ENCODE peak calls at places on chromosomes 3 and 15, in five cellular contexts. T is GM12865, Q is AG04450, Y is BJ, U is fibroblast of the aortic adventitia. D is an unnamed sample.

GRCh38 chr15:42759093-42759492 is 22.2 kb upstream of the CDAN1 start:
- DNase-seq in T (no peak), Q (no peak), Y (no peak), U (no peak), D (no peak)

GRCh38 chr3:12964713-12965612 is 108.3 kb downstream of the IQSEC1 start:
- DNase-seq in T (no peak), Q (no peak), Y (no peak), U (no peak), D (no peak)

GRCh38 chr3:158908187-158908762 is 106.4 kb downstream of the MFSD1 start:
- DNase-seq in T (no peak), Q (no peak), Y (no peak), U (no peak), D (no peak)

GRCh38 chr15:92565351-92566125 is 90.0 kb downstream of the FAM174B start:
- DNase-seq in T (no peak), Q (no peak), Y (no peak), U (no peak), D (no peak)

GRCh38 chr3:44198265-44198956 is 43.3 kb upstream of the TOPAZ1 start:
- DNase-seq in T (peak), Q (peak), Y (peak), U (peak), D (peak)

GRCh38 chr3:177295116-177295515 is 97.8 kb upstream of the TBL1XR1 start:
- DNase-seq in T (no peak), Q (no peak), Y (no peak), U (no peak), D (no peak)

GRCh38 chr15:92069308-92070244 is 216.1 kb downstream of the SLCO3A1 start:
- DNase-seq in T (peak), Q (peak), Y (peak), U (peak), D (peak)

GRCh38 chr3:181694805-181695660 is 16.7 kb upstream of the SOX2 start:
- DNase-seq in T (no peak), Q (no peak), Y (no peak), U (peak), D (no peak)

GRCh38 chr3:39977058-39977794 is 167.8 kb downstream of the MYRIP start:
- DNase-seq in T (no peak), Q (no peak), Y (no peak), U (no peak), D (no peak)

GRCh38 chr3:100880072-100880471 is 113.1 kb downstream of the ABI3BP start:
- DNase-seq in T (no peak), Q (no peak), Y (no peak), U (peak), D (no peak)

GRCh38 chr3:196639517-196640500 is at the start of gene NRROS:
- DNase-seq in T (peak), Q (no peak), Y (no peak), U (peak), D (no peak)

GRCh38 chr3:187729598-187729997 is 15.7 kb downstream of the BCL6 start:
- DNase-seq in T (no peak), Q (no peak), Y (no peak), U (no peak), D (no peak)

GRCh38 chr3:127124135-127124534 is 68.8 kb upstream of the PRR23E start:
- DNase-seq in T (no peak), Q (no peak), Y (no peak), U (peak), D (no peak)

GRCh38 chr3:197501879-197502620 is 53.7 kb downstream of the BDH1 start:
- DNase-seq in T (peak), Q (no peak), Y (no peak), U (peak), D (no peak)

GRCh38 chr15:73948396-73948795 is 22.1 kb downstream of the LOXL1 start:
- DNase-seq in T (no peak), Q (no peak), Y (no peak), U (no peak), D (no peak)

GRCh38 chr3:101950510-101950909 is 101.2 kb downstream of the NFKBIZ start:
- DNase-seq in T (peak), Q (no peak), Y (peak), U (peak), D (peak)

GRCh38 chr3:74535281-74535680 is 79.2 kb downstream of the CNTN3 start:
- DNase-seq in T (no peak), Q (no peak), Y (no peak), U (no peak), D (no peak)

GRCh38 chr15:52171807-52172206 is 19.4 kb downstream of the GNB5 start:
- DNase-seq in T (no peak), Q (no peak), Y (no peak), U (no peak), D (no peak)

GRCh38 chr3:21825684-21826083 is 74.7 kb upstream of the ZNF385D start:
- DNase-seq in T (no peak), Q (no peak), Y (no peak), U (no peak), D (no peak)

GRCh38 chr3:138082085-138082991 is 33.1 kb downstream of the DZIP1L start:
- DNase-seq in T (peak), Q (peak), Y (peak), U (peak), D (peak)

GRCh38 chr15:67807836-67808235 is 17.5 kb upstream of the SKOR1 start:
- DNase-seq in T (no peak), Q (no peak), Y (no peak), U (no peak), D (no peak)

GRCh38 chr3:16365454-16366128 is 100.6 kb downstream of the OXNAD1 start:
- DNase-seq in T (no peak), Q (no peak), Y (no peak), U (no peak), D (no peak)

GRCh38 chr15:89664951-89665350 is 9.7 kb upstream of the KIF7 start:
- DNase-seq in T (no peak), Q (no peak), Y (no peak), U (no peak), D (no peak)

GRCh38 chr3:102510663-102511062 is 75.8 kb downstream of the ZPLD1 start:
- DNase-seq in T (no peak), Q (no peak), Y (no peak), U (no peak), D (no peak)

GRCh38 chr15:29612701-29613100 is 209.6 kb downstream of the TJP1 start:
- DNase-seq in T (no peak), Q (no peak), Y (no peak), U (peak), D (no peak)

GRCh38 chr3:183907176-183907575 is 22.5 kb upstream of the PARL start:
- DNase-seq in T (no peak), Q (no peak), Y (no peak), U (no peak), D (no peak)

GRCh38 chr3:49454457-49454856 is 15.6 kb upstream of the DAG1 start:
- DNase-seq in T (peak), Q (no peak), Y (no peak), U (no peak), D (no peak)

GRCh38 chr3:139620438-139620837 is 57.3 kb downstream of the NMNAT3 start:
- DNase-seq in T (no peak), Q (no peak), Y (no peak), U (no peak), D (no peak)

GRCh38 chr3:188752850-188753249 is 418.9 kb upstream of the TPRG1 start:
- DNase-seq in T (peak), Q (no peak), Y (no peak), U (no peak), D (no peak)

GRCh38 chr3:120559228-120560061 is 36.7 kb upstream of the NDUFB4 start:
- DNase-seq in T (no peak), Q (peak), Y (peak), U (peak), D (no peak)

GRCh38 chr3:195118671-195119070 is 152.3 kb downstream of the XXYLT1 start:
- DNase-seq in T (no peak), Q (no peak), Y (no peak), U (no peak), D (no peak)

GRCh38 chr3:65732060-65732933 is 306.4 kb downstream of the MAGI1 start:
- DNase-seq in T (peak), Q (peak), Y (peak), U (peak), D (no peak)

GRCh38 chr3:75042941-75043340 is 428.5 kb upstream of the CNTN3 start:
- DNase-seq in T (no peak), Q (no peak), Y (no peak), U (no peak), D (no peak)

GRCh38 chr3:191470543-191470942 is 9.6 kb downstream of the PYDC2 start:
- DNase-seq in T (no peak), Q (no peak), Y (no peak), U (no peak), D (no peak)

GRCh38 chr15:23797747-23798157 is 110.6 kb upstream of the NDN start:
- DNase-seq in T (no peak), Q (no peak), Y (no peak), U (no peak), D (no peak)

GRCh38 chr15:37425541-37425940 is 325.2 kb upstream of the MEIS2 start:
- DNase-seq in T (no peak), Q (no peak), Y (peak), U (no peak), D (peak)

GRCh38 chr15:94240486-94240885 is 9.1 kb downstream of the MCTP2 start:
- DNase-seq in T (no peak), Q (no peak), Y (no peak), U (no peak), D (no peak)

GRCh38 chr3:43923101-43923979 is 232.6 kb downstream of the ABHD5 start:
- DNase-seq in T (no peak), Q (no peak), Y (no peak), U (no peak), D (no peak)

GRCh38 chr3:194689493-194689901 is 3.8 kb downstream of the FAM43A start:
- DNase-seq in T (peak), Q (peak), Y (no peak), U (peak), D (no peak)

GRCh38 chr3:80767599-80767998 is 993.8 kb downstream of the GBE1 start:
- DNase-seq in T (no peak), Q (no peak), Y (no peak), U (peak), D (no peak)

GRCh38 chr3:80770106-80771079 is 991.1 kb downstream of the GBE1 start:
- DNase-seq in T (no peak), Q (no peak), Y (no peak), U (peak), D (no peak)

GRCh38 chr3:80771085-80771484 is 990.4 kb downstream of the GBE1 start:
- DNase-seq in T (no peak), Q (no peak), Y (no peak), U (peak), D (no peak)

DNA sequence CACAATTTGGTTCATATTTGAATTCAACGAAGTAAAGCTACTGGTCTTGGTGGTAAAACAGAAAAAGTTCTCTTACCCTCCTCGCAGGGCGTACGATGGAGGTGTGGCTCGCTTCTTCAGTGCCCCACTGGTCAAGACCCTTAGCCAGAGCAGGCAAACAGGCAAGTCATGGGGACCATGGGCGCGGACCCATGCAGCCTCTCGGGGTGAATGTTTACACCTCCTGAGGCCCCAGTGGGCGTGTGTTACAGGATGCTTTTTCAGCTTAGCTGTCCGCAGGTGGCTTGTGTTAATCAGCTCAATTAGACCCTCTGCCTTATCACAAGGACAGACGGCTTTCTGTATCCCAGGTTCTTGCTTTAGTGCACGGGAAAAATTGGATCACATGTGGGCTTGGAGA is 991.8 kb downstream of the GBE1 start:
- DNase-seq in T (no peak), Q (no peak), Y (no peak), U (no peak), D (no peak)
- H3K4me3 ChIP-seq in T (no peak), Q (no peak), Y (no peak), U (peak), D (no peak)

DNA sequence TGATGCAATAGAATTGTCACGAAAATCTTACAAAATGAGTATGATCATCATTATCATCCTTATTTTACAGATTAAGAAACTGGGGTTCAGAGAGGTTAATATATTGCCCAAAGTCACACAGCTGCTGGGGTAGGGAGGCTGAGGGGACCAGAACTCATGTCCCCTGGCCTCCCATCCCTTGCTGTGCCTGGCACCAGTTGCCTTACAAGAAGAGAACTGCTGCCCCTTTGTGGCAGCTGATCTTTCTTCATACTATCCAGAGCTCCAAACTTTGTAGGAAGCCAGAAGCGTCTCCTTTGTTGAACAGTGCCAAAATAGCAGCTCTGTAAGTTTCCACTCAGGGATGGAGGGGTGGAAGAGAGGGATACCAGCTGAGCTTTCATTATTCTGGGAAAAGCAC is 236.8 kb upstream of the TBC1D5 start:
- DNase-seq in T (no peak), Q (no peak), Y (no peak), U (peak), D (no peak)
- TF ChIP-seq CTCF in T (no peak), Q (no peak), Y (peak), U (no peak), D (no peak)

DNA sequence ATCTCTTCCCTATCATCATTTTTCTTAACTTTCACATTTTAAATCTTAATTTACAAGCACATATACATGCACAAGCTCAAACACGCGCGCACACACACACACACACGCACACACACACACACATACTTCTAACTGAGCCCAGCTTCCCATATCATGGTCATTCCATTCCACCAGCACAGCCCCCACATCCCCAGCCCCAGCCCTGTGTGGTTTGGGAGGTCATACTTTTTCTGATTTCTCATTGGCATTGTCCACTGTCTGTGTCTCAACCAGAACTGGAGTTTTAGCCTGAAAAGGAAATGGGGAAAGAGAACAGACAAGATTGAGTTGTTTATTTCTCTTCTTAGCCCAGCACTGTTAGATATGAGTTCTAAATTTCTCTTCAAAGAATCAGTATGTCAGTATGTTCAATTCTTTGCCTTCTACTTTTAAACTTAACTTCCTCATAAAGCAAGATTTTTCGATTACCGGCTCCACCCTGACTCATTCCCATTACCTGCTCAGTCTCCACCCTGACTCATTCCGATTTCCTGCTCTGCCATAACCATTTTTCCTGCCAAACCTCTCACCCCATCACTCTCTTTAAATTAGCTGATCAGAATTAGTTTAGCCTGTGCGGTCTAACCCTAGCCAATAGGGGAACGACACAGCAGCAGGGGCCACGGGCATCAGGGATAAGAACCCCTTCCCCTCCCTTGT is 6.4 kb downstream of the IQCF1 start:
- DNase-seq in T (no peak), Q (no peak), Y (no peak), U (no peak), D (no peak)
- H3K4me3 ChIP-seq in T (no peak), Q (no peak), Y (no peak), U (no peak), D (no peak)

DNA sequence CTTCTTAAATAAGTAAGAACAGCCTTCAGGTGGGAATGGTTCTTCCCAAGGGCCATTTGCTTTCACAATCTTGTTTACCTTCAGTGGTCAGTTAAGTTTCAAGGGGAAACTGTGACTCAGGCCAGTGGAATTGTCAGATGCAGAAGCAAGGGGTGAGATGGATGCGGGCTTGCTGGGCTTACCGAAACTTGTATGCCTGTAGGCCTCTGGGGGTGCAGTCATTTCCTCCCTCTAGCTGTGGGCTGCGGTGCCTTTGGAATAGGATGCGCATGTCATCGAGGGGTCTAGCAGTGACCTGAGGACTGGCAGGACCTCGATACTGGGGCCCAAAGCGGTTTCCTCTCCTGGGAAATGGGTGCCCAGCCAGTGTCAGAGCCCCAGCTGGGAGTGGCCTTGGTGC is 121.6 kb downstream of the EEFSEC start:
- DNase-seq in T (no peak), Q (peak), Y (peak), U (peak), D (peak)
- TF ChIP-seq CTCF in T (no peak), Q (peak), Y (peak), U (no peak), D (peak)

GRCh38 chr3:62567097-62568021 is 194.0 kb upstream of the FEZF2 start:
- DNase-seq in T (no peak), Q (peak), Y (peak), U (peak), D (peak)
- H3K4me3 ChIP-seq in T (no peak), Q (no peak), Y (no peak), U (no peak), D (no peak)

D was measured in AG04449.